ENCODE peak calls at places on chromosomes 11 and 22, in eight cellular contexts. M, L, N, T, B, F, S and X are unnamed samples.

GRCh38 chr11:69360606-69361005 is 66.7 kb downstream of the MYEOV start:
- DNase-seq in L (no peak), M (no peak), B (no peak), S (no peak), T (no peak), F (no peak), N (no peak), X (no peak)

GRCh38 chr22:26756675-26757293 is 99.4 kb downstream of the MIAT start:
- DNase-seq in S (peak), M (peak), T (peak), B (peak), N (peak), F (peak), L (peak), X (no peak)

GRCh38 chr11:8983552-8983951 is 19.3 kb upstream of the TMEM9B start:
- DNase-seq in N (no peak), F (no peak), L (no peak), S (no peak), M (no peak), T (no peak), B (no peak), X (no peak)

GRCh38 chr11:123509737-123510578 is 79.9 kb downstream of the GRAMD1B start:
- DNase-seq in T (peak), M (peak), N (no peak), F (peak), B (no peak), L (no peak), S (peak), X (no peak)

GRCh38 chr22:29747832-29748231 is 19.0 kb downstream of the ZMAT5 start:
- DNase-seq in S (no peak), B (no peak), T (no peak), L (no peak), N (no peak), F (no peak), M (no peak), X (no peak)

GRCh38 chr22:39938509-39938908 is 21.7 kb upstream of the TMA7B start:
- DNase-seq in T (no peak), S (no peak), F (no peak), B (no peak), L (no peak), M (no peak), N (no peak), X (no peak)

GRCh38 chr22:42686756-42687491 is 33.7 kb downstream of the A4GALT start:
- DNase-seq in M (no peak), F (no peak), N (no peak), L (no peak), B (no peak), S (no peak), T (no peak), X (no peak)

GRCh38 chr22:20186183-20186870 is 35.5 kb upstream of the CCDC188 start:
- DNase-seq in L (no peak), T (no peak), B (no peak), M (no peak), F (peak), S (no peak), N (no peak), X (no peak)

GRCh38 chr11:94960488-94960887 is 12.9 kb downstream of the CWC15 start:
- DNase-seq in N (no peak), F (no peak), T (no peak), M (no peak), S (no peak), L (no peak), B (no peak), X (no peak)

GRCh38 chr11:111308140-111308539 is 9.8 kb downstream of the POU2AF3 start:
- DNase-seq in S (no peak), N (peak), L (no peak), F (no peak), T (peak), M (no peak), B (no peak), X (no peak)

GRCh38 chr11:13924801-13925327 is 37.7 kb upstream of the SPON1 start:
- DNase-seq in L (no peak), F (no peak), M (no peak), N (no peak), T (no peak), S (no peak), B (no peak), X (no peak)

GRCh38 chr11:98952110-98952509 is 68.6 kb upstream of the CNTN5 start:
- DNase-seq in S (no peak), L (no peak), B (no peak), N (no peak), M (no peak), T (no peak), F (no peak), X (no peak)

GRCh38 chr22:46077669-46078099 is 72.6 kb upstream of the PPARA start:
- DNase-seq in S (no peak), B (no peak), F (no peak), T (no peak), L (no peak), N (peak), M (no peak), X (no peak)

GRCh38 chr11:128235958-128236357 is 351.4 kb downstream of the ETS1 start:
- DNase-seq in M (no peak), F (no peak), L (no peak), T (peak), B (no peak), S (no peak), N (no peak), X (no peak)

GRCh38 chr11:42043312-42043711 is 583.9 kb upstream of the LRRC4C start:
- DNase-seq in T (no peak), B (no peak), M (no peak), F (no peak), N (no peak), L (no peak), S (peak), X (no peak)

GRCh38 chr11:26960265-26960664 is 33.6 kb upstream of the FIBIN start:
- DNase-seq in S (peak), N (no peak), T (no peak), F (no peak), B (no peak), L (no peak), M (no peak), X (no peak)

GRCh38 chr11:134509381-134510068 is 97.5 kb upstream of the B3GAT1 start:
- DNase-seq in F (no peak), B (no peak), S (no peak), N (no peak), M (peak), T (no peak), L (no peak), X (no peak)

GRCh38 chr11:127639916-127640315 is 639.3 kb upstream of the KIRREL3 start:
- DNase-seq in T (no peak), F (no peak), M (no peak), S (peak), B (no peak), N (no peak), L (no peak), X (no peak)

GRCh38 chr11:129292768-129293167 is 82.9 kb upstream of the BARX2 start:
- DNase-seq in M (no peak), L (no peak), T (no peak), F (no peak), N (no peak), S (no peak), B (no peak), X (no peak)

GRCh38 chr22:34429314-34429713 is 509.0 kb upstream of the LARGE1 start:
- DNase-seq in L (no peak), N (no peak), M (no peak), S (no peak), F (no peak), B (no peak), T (no peak), X (no peak)

GRCh38 chr11:116168459-116168787 is 604.4 kb downstream of the BUD13 start:
- DNase-seq in B (no peak), S (no peak), L (no peak), F (no peak), M (no peak), T (no peak), N (no peak), X (no peak)

GRCh38 chr22:41364233-41364632 is 17.5 kb upstream of the TEF start:
- DNase-seq in T (no peak), B (no peak), L (no peak), F (no peak), N (no peak), M (no peak), S (no peak), X (no peak)

GRCh38 chr22:37176464-37177061 is 11.5 kb downstream of the C1QTNF6 start:
- DNase-seq in M (no peak), S (no peak), B (peak), N (peak), T (peak), F (no peak), L (peak), X (no peak)

GRCh38 chr22:44358723-44359440 is 46.1 kb upstream of the SHISAL1 start:
- DNase-seq in N (no peak), B (no peak), M (no peak), L (no peak), F (no peak), T (no peak), S (no peak), X (no peak)

GRCh38 chr22:49991907-49992533 is 20.5 kb downstream of the IL17REL start:
- DNase-seq in F (no peak), L (no peak), S (no peak), B (no peak), T (no peak), M (no peak), N (no peak), X (no peak)

GRCh38 chr11:35367491-35367890 is 51.9 kb downstream of the SLC1A2 start:
- DNase-seq in B (peak), M (no peak), S (peak), T (peak), N (no peak), F (no peak), L (peak), X (no peak)

GRCh38 chr11:117419136-117419914 is 91.7 kb downstream of the CEP164 start:
- DNase-seq in F (no peak), L (no peak), T (no peak), B (no peak), S (peak), M (no peak), N (no peak), X (no peak)

GRCh38 chr11:131760191-131760951 is 390.0 kb downstream of the NTM start:
- DNase-seq in T (peak), F (peak), M (no peak), S (no peak), N (no peak), L (peak), B (peak), X (no peak)
- TF ChIP-seq CTCF in T (no peak), F (no peak), M (no peak), S (no peak), N (no peak), L (no peak), B (no peak), X (no peak)

DNA sequence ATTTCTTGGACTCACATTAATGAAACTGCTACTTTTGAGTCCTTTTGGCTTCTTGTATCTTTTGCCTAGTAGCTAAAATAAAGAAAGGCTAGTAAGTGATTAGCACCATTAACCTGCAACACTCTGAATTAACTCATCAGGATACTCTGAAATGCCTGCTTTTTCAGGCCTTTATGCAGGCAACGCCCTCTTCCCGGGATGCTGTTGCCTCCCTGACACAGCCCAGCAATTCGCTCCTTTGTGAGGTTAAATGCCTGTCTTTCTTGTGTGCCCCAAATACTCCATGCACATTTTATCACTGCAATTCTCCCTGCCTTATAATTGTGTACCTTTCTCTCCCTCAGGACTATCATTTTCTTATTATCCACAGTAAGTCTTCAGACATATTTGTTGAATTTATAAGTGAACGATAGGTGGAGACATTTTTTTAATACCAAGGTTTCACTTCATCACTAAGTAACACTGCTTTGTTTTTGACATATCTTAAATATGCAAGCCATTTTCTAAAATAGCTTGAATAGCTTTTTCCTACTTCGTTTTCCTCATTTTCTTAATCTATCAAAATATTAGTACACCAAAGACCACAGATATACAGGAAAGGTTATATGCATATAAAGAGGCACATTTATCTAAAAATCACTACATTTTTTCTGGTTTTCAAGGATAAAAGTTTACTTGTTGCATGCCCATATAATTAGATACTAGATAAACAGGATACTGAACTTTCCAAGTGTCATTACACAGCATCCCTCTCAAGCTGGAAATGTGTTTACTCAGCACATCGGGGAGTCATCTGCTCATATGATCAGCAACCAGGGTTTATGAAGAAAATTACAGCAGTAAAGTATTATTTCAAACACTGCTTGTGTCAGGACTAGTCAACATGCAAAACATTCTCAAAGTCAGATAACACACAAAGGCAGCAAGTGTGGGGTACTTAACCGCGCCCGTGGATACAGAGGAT is 48.5 kb upstream of the DDI1 start:
- DNase-seq in M (no peak), L (no peak), F (no peak), T (peak), N (no peak), B (no peak), S (peak), X (no peak)
- TF ChIP-seq CTCF in M (no peak), L (no peak), F (no peak), T (no peak), N (no peak), B (no peak), S (no peak), X (peak)

DNA sequence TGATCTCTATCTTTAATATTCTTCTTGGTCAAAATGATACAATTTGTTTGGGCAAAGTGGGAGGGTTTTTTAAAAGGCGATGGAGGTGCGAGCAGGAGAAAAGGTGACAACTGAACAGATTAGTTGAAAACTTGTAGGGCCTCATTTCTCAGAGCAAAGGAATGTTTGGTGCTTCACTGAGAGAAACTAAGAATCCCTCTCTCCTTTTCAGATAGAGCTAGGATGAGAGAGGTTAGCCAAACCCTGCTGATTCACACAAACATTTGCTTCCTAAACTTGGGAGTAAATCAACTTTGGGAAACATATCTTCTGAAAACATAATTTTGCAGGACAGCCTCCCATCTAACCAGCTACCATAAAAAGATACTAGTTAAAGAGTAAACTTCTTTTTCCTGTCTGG is 57.0 kb downstream of the PHF21A start:
- DNase-seq in S (peak), F (no peak), T (no peak), N (no peak), M (no peak), L (no peak), B (no peak), X (no peak)
- TF ChIP-seq CTCF in S (no peak), F (no peak), T (no peak), N (no peak), M (no peak), L (no peak), B (no peak), X (no peak)

GRCh38 chr11:11701070-11701469 is 79.3 kb upstream of the GALNT18 start:
- DNase-seq in F (no peak), M (no peak), S (peak), N (no peak), B (peak), T (peak), L (peak), X (no peak)
- TF ChIP-seq CTCF in F (no peak), M (no peak), S (no peak), N (no peak), B (no peak), T (no peak), L (no peak), X (no peak)

DNA sequence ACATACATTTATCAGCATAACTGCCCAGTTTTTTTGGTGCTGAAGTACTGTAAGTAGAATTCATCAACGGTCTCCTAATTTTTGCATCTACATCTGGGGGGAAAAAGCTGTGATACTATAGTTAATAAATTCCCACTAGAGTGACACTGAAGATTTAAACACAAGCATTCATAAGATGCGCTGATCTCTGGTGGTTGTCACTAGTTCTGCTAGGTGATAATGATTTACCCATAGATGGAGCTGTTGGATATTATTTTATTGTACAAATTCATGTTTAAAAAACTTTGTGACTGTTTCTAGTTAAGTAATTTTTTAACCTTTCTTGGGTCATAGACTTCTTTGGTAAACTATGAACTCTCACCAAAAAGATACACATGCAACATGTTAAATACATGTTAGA is 106.6 kb downstream of the EMSY start:
- DNase-seq in B (no peak), M (no peak), N (no peak), S (peak), L (no peak), F (no peak), T (peak), X (no peak)
- TF ChIP-seq CTCF in B (peak), M (no peak), N (peak), S (peak), L (peak), F (no peak), T (no peak), X (peak)

GRCh38 chr11:16966633-16967346 is 47.4 kb downstream of the PLEKHA7 start:
- DNase-seq in L (no peak), M (no peak), S (no peak), B (no peak), F (no peak), T (no peak), N (peak), X (no peak)

GRCh38 chr11:16969010-16970004 is 44.9 kb downstream of the PLEKHA7 start:
- DNase-seq in M (no peak), B (no peak), L (no peak), S (peak), N (no peak), F (no peak), T (no peak), X (no peak)

GRCh38 chr11:16967347-16967662 is 46.9 kb downstream of the PLEKHA7 start:
- DNase-seq in T (no peak), F (no peak), N (no peak), B (no peak), L (no peak), S (no peak), M (no peak), X (no peak)

GRCh38 chr11:16964501-16964900 is 49.7 kb downstream of the PLEKHA7 start:
- DNase-seq in F (no peak), S (no peak), B (no peak), N (no peak), T (no peak), M (no peak), L (no peak), X (no peak)

GRCh38 chr11:16968196-16968595 is 46.0 kb downstream of the PLEKHA7 start:
- DNase-seq in M (no peak), L (no peak), T (no peak), F (no peak), B (no peak), S (no peak), N (no peak), X (no peak)
- TF ChIP-seq CTCF in M (no peak), L (no peak), T (no peak), F (no peak), B (no peak), S (no peak), N (no peak), X (no peak)